ENCODE peak calls at places on chromosome 12, in seven cellular contexts. D is Daoy; Q is WTC11; B is GM10248; J is occipital lobe; G is GM04503; X is activated CD8-positive, alpha-beta memory T cell treated with anti-CD3 and anti-CD28 coated beads, Interleukin-2, amount 50 U/mL, for 4 hours. M is an unnamed sample.

GRCh38 chr12:15356831-15357456 is 34.6 kb downstream of the PTPRO start:
- DNase-seq in D (no peak), Q (no peak), B (no peak), J (no peak), G (no peak), X (no peak), M (no peak)

GRCh38 chr12:57813971-57814771 is 4.4 kb downstream of the AVIL start:
- DNase-seq in D (no peak), Q (no peak), B (no peak), J (no peak), G (no peak), X (no peak), M (no peak)

GRCh38 chr12:118013283-118013682 is 3.2 kb upstream of the RFC5 start:
- DNase-seq in D (no peak), Q (no peak), B (no peak), J (no peak), G (no peak), X (no peak), M (no peak)

GRCh38 chr12:68374315-68374982 is 42.3 kb upstream of the MDM1 start:
- DNase-seq in D (no peak), Q (no peak), B (peak; percentile 67), J (no peak), G (no peak), X (peak; percentile 27), M (peak; percentile 87)

GRCh38 chr12:74535536-74535935 is 2.1 kb upstream of the ATXN7L3B start:
- DNase-seq in D (no peak), Q (no peak), B (no peak), J (no peak), G (no peak), X (no peak), M (no peak)

GRCh38 chr12:5586201-5586600 is 154.3 kb downstream of the NTF3 start:
- DNase-seq in D (peak; percentile 81), Q (no peak), B (no peak), J (no peak), G (no peak), X (no peak), M (no peak)

GRCh38 chr12:104355630-104356029 is 52.1 kb downstream of the EID3 start:
- DNase-seq in D (no peak), Q (no peak), B (no peak), J (no peak), G (no peak), X (no peak), M (peak; percentile 62)

GRCh38 chr12:119869720-119870119 is 7.4 kb downstream of the CIT start:
- DNase-seq in D (peak; percentile 89), Q (no peak), B (no peak), J (no peak), G (peak; percentile 74), X (no peak), M (peak; percentile 23)

GRCh38 chr12:91958816-91959215 is 186.8 kb downstream of the BTG1 start:
- DNase-seq in D (peak; percentile 57), Q (no peak), B (no peak), J (no peak), G (peak; percentile 58), X (no peak), M (no peak)

GRCh38 chr12:42589465-42590323 is at the start of gene PRICKLE1:
- DNase-seq in D (peak; percentile 75), Q (peak; percentile 50), B (peak; percentile 74), J (no peak), G (no peak), X (no peak), M (peak; percentile 56)

GRCh38 chr12:115468087-115468510 is 784.1 kb upstream of the TBX3 start:
- DNase-seq in D (peak; percentile 55), Q (peak; percentile 26), B (no peak), J (no peak), G (no peak), X (no peak), M (no peak)

GRCh38 chr12:103012884-103013283 is 55.4 kb downstream of the ASCL1 start:
- DNase-seq in D (no peak), Q (peak; percentile 39), B (no peak), J (no peak), G (no peak), X (no peak), M (no peak)

GRCh38 chr12:11621797-11622423 is 27.6 kb upstream of the ETV6 start:
- DNase-seq in D (peak; percentile 27), Q (no peak), B (no peak), J (no peak), G (no peak), X (peak; percentile 20), M (no peak)

M was measured in PC-9.